ENCODE peak calls at places on chromosomes 3 and 15, in five cellular contexts. T, J, N, V and U are unnamed samples. For H3K4me1, the result is how much of the 10 kb centered on the place peaks cover.

GRCh38 chr3:127684871-127685707 is 12.3 kb downstream of the ABTB1 start:
- DNase-seq in N (no peak), J (no peak), T (no peak), V (peak), U (no peak)

GRCh38 chr15:88563638-88564037 is 17.2 kb upstream of the DET1 start:
- DNase-seq in V (no peak), T (no peak), J (no peak), N (no peak), U (no peak)

GRCh38 chr15:78360958-78361714 is 21.0 kb downstream of the CRABP1 start:
- DNase-seq in N (no peak), J (no peak), V (no peak), T (no peak), U (no peak)

GRCh38 chr3:40172560-40172959 is 136.9 kb upstream of the EIF1B start:
- DNase-seq in N (no peak), J (no peak), V (no peak), T (no peak), U (no peak)

GRCh38 chr3:10602769-10603768 is 97.7 kb upstream of the ATP2B2 start:
- DNase-seq in N (no peak), T (no peak), V (no peak), J (no peak), U (no peak)

GRCh38 chr15:78455749-78456148 is 17.7 kb downstream of the IREB2 start:
- DNase-seq in T (no peak), N (no peak), J (no peak), V (no peak), U (no peak)

GRCh38 chr15:88738796-88739195 is 64.4 kb upstream of the ACAN start:
- DNase-seq in V (no peak), J (no peak), N (no peak), T (no peak), U (no peak)

GRCh38 chr3:71989165-71989564 is 204.2 kb upstream of the PROK2 start:
- DNase-seq in J (peak), N (peak), T (no peak), V (no peak), U (no peak)

GRCh38 chr3:33377931-33378330 is 62.3 kb downstream of the UBP1 start:
- DNase-seq in J (peak), V (no peak), T (no peak), N (peak), U (no peak)

GRCh38 chr15:70210538-70210937 is 112.8 kb upstream of the TLE3 start:
- DNase-seq in N (no peak), T (no peak), V (no peak), J (no peak), U (no peak)

GRCh38 chr3:107660316-107660976 is 137.7 kb downstream of the BBX start:
- DNase-seq in T (no peak), J (peak), N (no peak), V (no peak), U (no peak)

GRCh38 chr3:21795152-21795837 is 44.3 kb upstream of the ZNF385D start:
- DNase-seq in N (no peak), T (no peak), J (no peak), V (no peak), U (peak)

GRCh38 chr15:57003418-57003817 is 85.0 kb downstream of the TCF12 start:
- DNase-seq in V (no peak), T (no peak), J (peak), N (peak), U (no peak)

GRCh38 chr3:83435173-83435572 is 1523.6 kb upstream of the CADM2 start:
- DNase-seq in V (no peak), J (peak), T (no peak), N (no peak), U (no peak)

GRCh38 chr3:106750092-106750491 is 627.1 kb upstream of the CCDC54 start:
- DNase-seq in V (no peak), J (no peak), N (no peak), T (no peak), U (no peak)

GRCh38 chr15:100468265-100468664 is 60.5 kb downstream of the CERS3 start:
- DNase-seq in T (no peak), V (no peak), N (no peak), J (peak), U (peak)

GRCh38 chr3:119219069-119219468 is 21.6 kb downstream of the B4GALT4 start:
- DNase-seq in V (no peak), T (no peak), J (no peak), N (no peak), U (no peak)

GRCh38 chr15:48577495-48577894 is 68.0 kb downstream of the FBN1 start:
- DNase-seq in N (peak), J (no peak), T (no peak), V (no peak), U (no peak)

GRCh38 chr3:188345223-188345622 is 191.3 kb downstream of the LPP start:
- DNase-seq in J (no peak), T (no peak), N (no peak), V (no peak), U (no peak)

GRCh38 chr3:190446492-190447301 is 3.0 kb downstream of the TMEM207 start:
- DNase-seq in V (no peak), J (no peak), T (no peak), N (no peak), U (no peak)

GRCh38 chr3:142319912-142320311 is 94.5 kb upstream of the GK5 start:
- DNase-seq in J (no peak), T (no peak), V (no peak), N (no peak), U (no peak)

GRCh38 chr3:16456784-16457415 is 56.6 kb downstream of the RFTN1 start:
- DNase-seq in V (no peak), J (peak), N (peak), T (peak), U (no peak)

GRCh38 chr3:120092444-120092843 is 1.8 kb downstream of the GSK3B start:
- DNase-seq in J (no peak), V (no peak), N (no peak), T (no peak), U (no peak)

GRCh38 chr3:147613710-147614109 is 204.5 kb downstream of the ZIC1 start:
- DNase-seq in T (no peak), V (no peak), J (no peak), N (no peak), U (no peak)

GRCh38 chr3:169020371-169020770 is 643.1 kb downstream of the MECOM start:
- DNase-seq in V (no peak), N (no peak), T (no peak), J (no peak), U (no peak)

GRCh38 chr3:192408007-192408655 is 319.2 kb downstream of the FGF12 start:
- DNase-seq in J (no peak), V (no peak), T (no peak), N (no peak), U (peak)

GRCh38 chr3:51378726-51379125 is 6.4 kb upstream of the MANF start:
- DNase-seq in N (no peak), V (no peak), J (no peak), T (no peak), U (no peak)

GRCh38 chr15:81293728-81294500 is 30.0 kb downstream of the STARD5 start:
- DNase-seq in V (no peak), T (no peak), J (no peak), N (no peak), U (no peak)

GRCh38 chr15:57920916-57921315 is 144.6 kb downstream of the ALDH1A2 start:
- DNase-seq in T (no peak), J (no peak), V (no peak), N (no peak), U (no peak)

GRCh38 chr3:124559650-124560405 is 170.4 kb upstream of the UMPS start:
- DNase-seq in T (peak), V (peak), N (peak), J (peak), U (peak)

GRCh38 chr3:13513051-13513912 is 33.2 kb downstream of the HDAC11 start:
- DNase-seq in V (no peak), T (no peak), N (no peak), J (no peak), U (peak)

GRCh38 chr15:23855947-23856346 is 168.8 kb upstream of the NDN start:
- DNase-seq in T (no peak), J (no peak), N (no peak), V (no peak), U (no peak)

GRCh38 chr15:67396109-67396508 is 124.8 kb upstream of the C15orf61 start:
- DNase-seq in V (no peak), T (no peak), N (no peak), J (no peak), U (no peak)

GRCh38 chr3:152197937-152198336 is 70.8 kb upstream of the MBNL1 start:
- DNase-seq in V (no peak), N (no peak), T (no peak), J (no peak), U (no peak)
- H3K4me3 ChIP-seq in V (no peak), N (no peak), T (no peak), J (no peak), U (no peak)

DNA sequence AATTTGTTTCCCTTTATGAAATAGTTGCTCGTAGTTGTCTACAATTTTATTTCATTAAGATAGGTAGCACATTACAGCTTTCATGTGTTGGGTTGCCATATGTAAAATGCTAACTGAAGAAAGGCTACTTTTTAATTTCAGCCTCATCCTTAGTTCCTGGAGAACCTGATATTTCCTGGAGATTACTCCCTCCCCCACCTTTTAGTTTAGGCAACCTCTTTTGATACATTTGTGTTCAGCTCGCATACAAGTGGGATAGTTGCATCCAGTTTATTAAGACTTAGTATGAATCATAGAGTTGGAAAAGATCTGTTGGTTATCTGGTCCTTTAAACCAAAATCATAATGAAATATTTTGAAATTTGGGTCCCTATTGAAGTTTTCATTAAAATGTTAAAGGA is 6.0 kb downstream of the SETD5 start:
- DNase-seq in N (no peak), V (no peak), J (no peak), T (no peak), U (no peak)
- H3K4me1 ChIP-seq in N (half or more), V (under half), J (half or more), T (under half), U (half or more)

GRCh38 chr15:92749172-92749571 is 93.6 kb upstream of the FAM174B start:
- DNase-seq in N (no peak), T (no peak), J (no peak), V (no peak), U (no peak)

GRCh38 chr15:92745845-92746271 is 90.3 kb upstream of the FAM174B start:
- DNase-seq in T (no peak), N (no peak), V (no peak), J (no peak), U (no peak)

GRCh38 chr15:92747047-92747446 is 91.5 kb upstream of the FAM174B start:
- DNase-seq in V (no peak), J (no peak), T (no peak), N (no peak), U (no peak)

GRCh38 chr15:92753591-92753990 is 98.0 kb upstream of the FAM174B start:
- DNase-seq in V (no peak), J (no peak), T (no peak), N (no peak), U (no peak)

DNA sequence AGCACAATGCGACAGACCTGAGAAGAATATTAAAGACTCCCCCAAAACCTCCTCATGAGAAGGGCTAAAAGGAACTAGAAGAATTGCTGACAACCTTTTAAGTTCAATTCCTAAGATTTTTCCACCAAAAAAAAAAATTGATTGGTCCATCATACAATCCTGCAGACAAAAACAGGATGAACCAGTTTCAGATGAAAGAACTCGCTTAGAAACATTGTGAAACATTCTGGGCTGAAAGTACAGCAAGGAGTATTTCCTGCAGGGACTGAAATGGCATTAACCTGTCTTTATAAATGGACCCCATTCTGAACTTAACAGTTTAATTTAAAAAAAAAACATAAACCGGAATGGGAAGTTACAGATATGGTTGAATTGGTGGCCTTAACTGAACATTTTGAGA is 96.0 kb upstream of the FAM174B start:
- DNase-seq in J (no peak), T (no peak), N (peak), V (no peak), U (no peak)
- H3K4me3 ChIP-seq in J (no peak), T (no peak), N (no peak), V (no peak), U (no peak)

GRCh38 chr3:196220587-196220986 is 4.3 kb downstream of the SLC51A start:
- DNase-seq in N (no peak), V (no peak), J (no peak), T (no peak), U (no peak)
- H3K4me1 ChIP-seq in N (under half), V (under half), J (under half), T (under half), U (under half)

DNA sequence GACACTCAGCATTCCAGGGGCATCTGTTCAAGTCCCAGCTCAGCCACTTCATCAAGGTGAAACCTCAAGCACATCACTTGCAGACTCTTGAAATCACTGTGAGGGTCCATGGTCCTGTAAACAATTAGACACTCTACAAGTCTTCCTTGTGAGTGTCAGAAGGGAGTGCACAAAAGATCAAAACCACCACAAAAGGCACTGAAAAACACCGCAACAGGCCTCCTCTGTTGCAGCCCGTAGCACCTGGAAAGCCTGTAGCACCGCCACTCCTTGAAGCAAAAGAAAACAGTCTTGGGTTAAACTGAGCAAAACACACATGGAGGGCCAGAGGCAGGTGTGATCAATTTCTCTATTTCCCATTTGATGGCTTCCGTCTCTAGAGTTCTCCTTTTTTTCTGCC is 63.7 kb upstream of the SNRK start:
- DNase-seq in V (no peak), N (no peak), J (no peak), T (no peak), U (no peak)
- H3K4me3 ChIP-seq in V (no peak), N (no peak), J (no peak), T (no peak), U (no peak)

DNA sequence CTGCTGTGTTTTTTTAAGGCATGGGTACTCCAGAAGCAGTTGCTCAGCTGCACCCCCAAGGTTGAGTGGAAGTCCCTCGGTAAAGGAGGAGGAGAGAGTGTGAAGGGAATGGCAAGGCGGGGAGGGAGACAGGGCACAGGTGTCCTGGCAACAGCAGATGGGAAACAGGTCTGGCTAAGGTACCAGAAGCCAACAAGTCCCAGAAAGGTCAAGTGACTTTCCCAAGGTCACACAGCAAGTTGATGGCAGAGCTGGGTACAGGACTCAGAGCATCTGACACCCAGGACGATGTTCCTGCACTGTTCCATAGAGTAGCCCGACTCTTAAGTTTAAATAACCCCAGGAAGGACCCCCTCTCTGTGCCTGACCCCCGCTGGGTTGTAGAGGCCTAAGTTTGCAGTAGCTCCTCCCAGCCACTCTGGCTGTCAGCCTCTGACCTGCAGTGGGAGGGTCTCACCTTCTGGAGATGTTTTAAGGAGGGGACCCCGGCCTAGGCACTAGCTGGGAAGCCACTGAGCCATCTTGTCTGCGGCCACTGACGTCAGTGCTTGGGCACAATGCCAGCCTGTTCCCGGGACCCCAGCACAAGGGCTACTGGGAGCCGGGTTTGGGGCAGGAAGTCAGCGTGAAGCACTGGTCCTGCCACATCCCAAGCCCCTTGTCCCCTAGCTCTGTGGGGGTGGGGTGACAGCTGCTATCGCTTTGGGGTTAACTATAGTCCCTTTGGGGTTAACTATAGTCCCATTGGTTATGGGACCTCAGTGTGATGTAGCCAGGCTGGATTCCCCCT is 10.5 kb downstream of the CSK start:
- DNase-seq in N (no peak), T (peak), J (no peak), V (no peak), U (no peak)
- H3K4me1 ChIP-seq in N (under half), T (under half), J (under half), V (under half), U (under half)

GRCh38 chr3:47296562-47297302 is 14.0 kb downstream of the KLHL18 start:
- DNase-seq in T (no peak), V (no peak), N (no peak), J (no peak), U (no peak)
- H3K4me3 ChIP-seq in T (no peak), V (no peak), N (no peak), J (no peak), U (no peak)

GRCh38 chr15:52083603-52084002 is 29.0 kb downstream of the BCL2L10 start:
- DNase-seq in V (no peak), N (no peak), T (no peak), J (no peak), U (no peak)
- H3K4me1 ChIP-seq in V (under half), N (under half), T (under half), J (under half), U (under half)

DNA sequence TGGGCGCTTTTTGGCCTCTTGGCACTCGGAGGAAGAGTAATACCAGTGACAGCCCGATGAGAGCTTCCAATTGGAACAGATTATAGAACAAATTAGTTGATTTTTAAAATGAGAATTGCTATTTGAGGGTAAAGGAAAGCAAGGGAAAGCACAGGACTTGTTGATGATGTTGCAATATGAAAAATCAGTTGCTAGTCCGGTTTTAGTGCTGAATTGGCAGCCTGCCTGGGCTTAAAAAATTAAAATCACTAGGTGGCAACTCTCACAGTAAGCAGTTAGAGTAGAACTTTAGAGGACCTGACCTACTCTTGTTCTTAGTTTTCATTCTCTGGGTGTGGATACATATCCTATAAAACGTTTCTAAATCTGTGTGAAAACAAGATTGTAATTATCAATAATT is 2.1 kb upstream of the SCAANT1 start:
- DNase-seq in T (peak), V (no peak), J (no peak), N (peak), U (peak)
- H3K4me3 ChIP-seq in T (no peak), V (peak), J (no peak), N (no peak), U (no peak)

GRCh38 chr3:57973715-57974477 is 34.3 kb upstream of the FLNB start:
- DNase-seq in J (no peak), V (no peak), T (no peak), N (no peak), U (no peak)
- H3K4me1 ChIP-seq in J (half or more), V (under half), T (under half), N (half or more), U (under half)